ENCODE peak calls at places on chromosomes 16 and 17, in nine cellular contexts. D is naive B cell; O is AML-193; V is stimulated activated CD8-positive, alpha-beta memory T cell treated with anti-CD3 and anti-CD28 coated beads, Interleukin-2, amount 100 ng/mL, for 48 hours; R is amygdala; Y is EL; Q is T-helper 9 cell; N is cardiac muscle cell; X is NCI-H1105. U is an unnamed sample.

GRCh38 chr16:14037960-14038359 is 33.2 kb upstream of the MRTFB start:
- DNase-seq in Q (no peak), O (no peak), X (no peak), D (no peak), N (no peak), V (no peak), Y (no peak), R (no peak), U (no peak)

GRCh38 chr16:4317471-4318170 is 1.8 kb downstream of the GLIS2 start:
- DNase-seq in N (peak; percentile 25), R (no peak), Y (peak; percentile 29), O (no peak), D (no peak), Q (no peak), V (no peak), X (no peak), U (no peak)

GRCh38 chr17:54891176-54891821 is 9.4 kb upstream of the TOM1L1 start:
- DNase-seq in D (no peak), V (no peak), Y (peak; percentile 70), X (peak; percentile 53), R (no peak), O (peak; percentile 34), Q (no peak), N (peak; percentile 82), U (peak; percentile 38)

GRCh38 chr16:79181419-79181818 is 419.1 kb downstream of the MAF start:
- DNase-seq in O (no peak), R (no peak), V (no peak), X (no peak), D (no peak), N (peak; percentile 10), Y (no peak), Q (no peak), U (no peak)

GRCh38 chr17:27332052-27332403 is 38.1 kb downstream of the WSB1 start:
- DNase-seq in N (no peak), Q (no peak), X (no peak), O (no peak), V (no peak), D (no peak), R (no peak), Y (no peak), U (no peak)

GRCh38 chr17:76540381-76541300 is 797 bp downstream of the PRCD start:
- DNase-seq in N (peak; percentile 97), X (peak; percentile 68), D (peak; percentile 24), V (no peak), Y (peak; percentile 96), R (peak; percentile 94), O (no peak), Q (no peak), U (no peak)

GRCh38 chr16:11632455-11632921 is 35.8 kb upstream of the SNN start:
- DNase-seq in X (no peak), Q (no peak), O (no peak), Y (peak; percentile 92), N (peak; percentile 93), D (no peak), V (no peak), R (no peak), U (no peak)

GRCh38 chr17:2253768-2254406 is 49.7 kb downstream of the SMG6 start:
- DNase-seq in Y (no peak), X (no peak), O (no peak), V (no peak), D (no peak), N (no peak), Q (no peak), R (no peak), U (no peak)

GRCh38 chr17:6546069-6546718 is 10.2 kb downstream of the PITPNM3 start:
- DNase-seq in R (no peak), D (no peak), O (no peak), Y (peak; percentile 23), Q (no peak), N (peak; percentile 76), V (no peak), X (no peak), U (no peak)

GRCh38 chr17:69350911-69351310 is 24.0 kb upstream of the ABCA5 start:
- DNase-seq in R (no peak), Q (no peak), V (no peak), O (no peak), N (no peak), X (no peak), Y (no peak), D (no peak), U (no peak)

GRCh38 chr16:66204761-66205160 is 161.7 kb upstream of the CDH5 start:
- DNase-seq in V (no peak), D (no peak), N (peak; percentile 86), Q (no peak), Y (peak; percentile 4), R (no peak), X (no peak), O (no peak), U (no peak)

GRCh38 chr17:7721612-7722011 is 4.1 kb downstream of the DNAH2 start:
- DNase-seq in N (no peak), X (no peak), Q (no peak), R (no peak), Y (no peak), D (no peak), O (no peak), V (no peak), U (no peak)

U was measured in NCI-H446.